ENCODE peak calls at places on chromosomes 5 and 9, in seven cellular contexts. E, Q, Z, I, F, P and A are unnamed samples.

GRCh38 chr5:169757016-169757415 is 119.9 kb downstream of the DOCK2 start:
- DNase-seq in I (no peak), F (no peak), Z (no peak), P (no peak), E (no peak), Q (no peak), A (no peak)

GRCh38 chr9:134326754-134327526 is 685 bp downstream of the RXRA start:
- DNase-seq in P (no peak), E (peak; percentile 29), Q (no peak), Z (no peak), I (no peak), F (peak; percentile 84), A (no peak)

GRCh38 chr9:90956026-90956810 is 154.6 kb downstream of the SYK start:
- DNase-seq in Z (no peak), Q (no peak), P (no peak), I (no peak), F (no peak), E (no peak), A (no peak)

GRCh38 chr5:32254987-32255900 is 57.5 kb downstream of the MTMR12 start:
- DNase-seq in I (no peak), E (no peak), P (peak; percentile 67), F (no peak), Q (no peak), Z (no peak), A (peak; percentile 77)

GRCh38 chr9:1941989-1942388 is 73.2 kb upstream of the SMARCA2 start:
- DNase-seq in P (no peak), E (no peak), Z (no peak), I (no peak), Q (no peak), F (no peak), A (no peak)

GRCh38 chr9:137077758-137078693 is 709 bp downstream of the UAP1L1 start:
- DNase-seq in E (no peak), I (peak; percentile 49), F (peak; percentile 49), Z (no peak), P (peak; percentile 81), Q (no peak), A (no peak)

GRCh38 chr5:171813270-171813669 is 27.7 kb downstream of the SMIM23 start:
- DNase-seq in Q (no peak), F (no peak), Z (no peak), P (no peak), I (no peak), E (no peak), A (no peak)

GRCh38 chr5:150604894-150605440 is 35.5 kb upstream of the SYNPO start:
- DNase-seq in P (no peak), F (no peak), I (no peak), Q (no peak), E (no peak), Z (no peak), A (no peak)

GRCh38 chr5:177981296-177982071 is 14.6 kb downstream of the PROP1 start:
- DNase-seq in P (no peak), Q (no peak), Z (no peak), F (no peak), E (no peak), I (no peak), A (no peak)

GRCh38 chr9:121598167-121599000 is 53.0 kb upstream of the DAB2IP start:
- DNase-seq in I (no peak), F (no peak), Z (no peak), Q (peak; percentile 72), E (peak; percentile 96), P (peak; percentile 91), A (no peak)

GRCh38 chr5:143066556-143067281 is 296.5 kb downstream of the ARHGAP26 start:
- DNase-seq in Z (no peak), I (no peak), Q (no peak), P (no peak), E (no peak), F (no peak), A (no peak)

GRCh38 chr9:79989079-79989478 is 417.3 kb downstream of the TLE4 start:
- DNase-seq in I (no peak), Z (no peak), Q (no peak), F (no peak), E (no peak), P (no peak), A (no peak)

GRCh38 chr9:89293014-89293413 is 18.0 kb upstream of the CKS2 start:
- DNase-seq in Z (no peak), P (no peak), I (no peak), Q (no peak), F (no peak), E (no peak), A (no peak)

GRCh38 chr5:126597156-126597555 is 2.1 kb upstream of the ALDH7A1 start:
- DNase-seq in I (no peak), E (no peak), P (no peak), F (no peak), Q (peak; percentile 51), Z (no peak), A (no peak)

GRCh38 chr9:127858041-127858512 is 3.6 kb upstream of the ENG start:
- DNase-seq in P (no peak), F (peak; percentile 82), Q (no peak), Z (no peak), E (no peak), I (no peak), A (peak; percentile 84)

GRCh38 chr5:4647056-4647455 is 493.1 kb upstream of the ADAMTS16 start:
- DNase-seq in F (no peak), P (no peak), I (no peak), E (no peak), Q (no peak), Z (no peak), A (no peak)

DNA sequence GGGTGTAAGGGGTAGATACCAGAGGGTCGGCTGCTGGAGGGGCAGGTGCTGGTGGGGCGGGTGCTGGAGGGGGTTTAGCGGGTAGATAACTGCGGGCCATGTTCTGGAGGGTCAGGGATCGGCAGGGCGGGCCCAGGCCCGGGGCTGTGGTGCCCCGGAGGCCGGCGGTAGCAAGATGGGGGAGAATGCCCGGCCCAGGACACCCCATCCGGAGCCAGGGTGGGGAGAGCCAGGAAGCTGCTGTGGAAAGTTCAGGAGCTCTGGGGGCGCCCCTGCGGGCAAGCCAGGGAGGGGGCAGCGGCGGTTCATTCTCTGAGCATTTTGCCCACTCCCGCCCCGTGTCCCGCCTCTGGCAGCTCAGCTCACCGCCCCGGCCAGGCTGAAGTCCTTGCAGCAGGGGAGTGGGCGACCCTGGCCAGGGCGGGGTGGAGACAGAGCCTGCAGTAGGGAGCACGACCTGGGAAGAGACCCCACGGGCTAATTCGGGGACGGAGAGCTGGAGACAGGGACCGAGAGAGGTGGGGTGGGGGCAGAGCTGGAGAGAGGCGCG is 538 bp downstream of the PRRT1B start:
- DNase-seq in Q (no peak), I (no peak), E (no peak), F (peak; percentile 57), P (no peak), Z (no peak), A (no peak)
- H3K4me3 ChIP-seq in Q (no peak overlapping the region), I (peak overlapping the region; percentile 22), E (no peak overlapping the region), F (peak overlapping the region; percentile 31), P (peak overlapping the region; percentile 22), Z (no peak overlapping the region), A (no peak overlapping the region)

GRCh38 chr9:747567-747966 is 93.9 kb upstream of the DMRT1 start:
- DNase-seq in F (no peak), Q (no peak), E (no peak), P (no peak), I (no peak), Z (no peak), A (no peak)
- H3K27ac ChIP-seq in F (no peak overlapping the region), Q (no peak overlapping the region), E (no peak overlapping the region), P (no peak overlapping the region), I (no peak overlapping the region), Z (peak overlapping the region; percentile 65), A (no peak overlapping the region)

GRCh38 chr5:104179057-104179456 is 616.5 kb upstream of the NUDT12 start:
- DNase-seq in E (peak; percentile 33), P (no peak), Q (no peak), Z (no peak), F (peak; percentile 3), I (no peak), A (peak; percentile 65)
- TF ChIP-seq CTCF in E (peak; percentile 88), P (no peak), Q (peak; percentile 63), Z (peak; percentile 18), F (peak; percentile 61), I (no peak), A (peak; percentile 73)

GRCh38 chr9:25636026-25636425 is 42.2 kb downstream of the TUSC1 start:
- DNase-seq in Q (no peak), F (no peak), P (no peak), I (no peak), E (no peak), Z (no peak), A (no peak)
- H3K4me3 ChIP-seq in Q (no peak overlapping the region), F (no peak overlapping the region), P (no peak overlapping the region), I (no peak overlapping the region), E (no peak overlapping the region), Z (no peak overlapping the region), A (no peak overlapping the region)

GRCh38 chr5:119279093-119279492 is 76.7 kb upstream of the TNFAIP8 start:
- DNase-seq in F (no peak), I (no peak), P (no peak), Q (no peak), Z (no peak), E (no peak), A (no peak)
- H3K27ac ChIP-seq in F (no peak overlapping the region), I (no peak overlapping the region), P (no peak overlapping the region), Q (no peak overlapping the region), Z (no peak overlapping the region), E (no peak overlapping the region), A (no peak overlapping the region)

GRCh38 chr5:97076098-97076497 is 66.3 kb downstream of the LIX1 start:
- DNase-seq in Z (no peak), I (no peak), Q (no peak), E (no peak), P (no peak), F (no peak), A (no peak)

GRCh38 chr5:97077246-97077645 is 65.2 kb downstream of the LIX1 start:
- DNase-seq in E (no peak), F (no peak), Z (no peak), Q (no peak), P (no peak), I (no peak), A (no peak)

GRCh38 chr5:97074859-97075489 is 67.4 kb downstream of the LIX1 start:
- DNase-seq in P (no peak), E (no peak), Z (no peak), I (no peak), F (no peak), Q (no peak), A (no peak)

GRCh38 chr5:97075649-97076048 is 66.8 kb downstream of the LIX1 start:
- DNase-seq in E (no peak), P (no peak), Q (no peak), I (no peak), F (no peak), Z (no peak), A (no peak)

GRCh38 chr5:97078958-97079357 is 63.5 kb downstream of the LIX1 start:
- DNase-seq in E (no peak), P (no peak), I (no peak), Q (no peak), F (no peak), Z (no peak), A (no peak)
- TF ChIP-seq CTCF in E (no peak), P (no peak), I (no peak), Q (no peak), F (no peak), Z (no peak), A (no peak)